ENCODE peak calls at places on chromosomes 6 and 20, in eight cellular contexts. H is H9, J is fibroblast of the aortic adventitia, O is coronary artery, L is D721Med, W is HCT116, P is NCI-H1105, K is T-helper 9 cell. N is an unnamed sample.

GRCh38 chr20:51958636-51959542 is 156.6 kb upstream of the SALL4 start:
- DNase-seq in J (peak), K (no peak), P (no peak), W (no peak), L (no peak), O (no peak), H (no peak), N (no peak)

GRCh38 chr20:2822073-2822472 is 5.9 kb downstream of the TMEM239 start:
- DNase-seq in W (no peak), L (no peak), J (peak), O (peak), K (peak), P (no peak), H (no peak), N (no peak)

GRCh38 chr6:56329296-56330050 is 82.1 kb upstream of the COL21A1 start:
- DNase-seq in P (no peak), J (peak), O (no peak), W (no peak), H (no peak), K (no peak), L (no peak), N (no peak)

GRCh38 chr6:161694995-161695394 is 421.1 kb upstream of the AGPAT4 start:
- DNase-seq in P (no peak), J (peak), H (peak), O (no peak), W (peak), K (no peak), L (no peak), N (no peak)

GRCh38 chr6:138455746-138456392 is 43.4 kb downstream of the NHSL1 start:
- DNase-seq in W (peak), L (no peak), J (peak), O (no peak), P (peak), H (no peak), K (no peak), N (no peak)

GRCh38 chr20:62726276-62726675 is 17.6 kb downstream of the NTSR1 start:
- DNase-seq in K (no peak), W (no peak), L (no peak), H (no peak), J (no peak), P (no peak), O (no peak), N (no peak)

GRCh38 chr20:57399587-57400261 is 8.5 kb downstream of the RBM38 start:
- DNase-seq in O (no peak), J (no peak), K (no peak), W (no peak), P (no peak), H (no peak), L (no peak), N (no peak)

GRCh38 chr20:47392721-47393073 is 36.2 kb upstream of the ZMYND8 start:
- DNase-seq in O (no peak), P (no peak), L (no peak), H (no peak), K (no peak), J (peak), W (no peak), N (no peak)

GRCh38 chr6:116016846-116017545 is 43.7 kb downstream of the FRK start:
- DNase-seq in J (peak), W (no peak), K (no peak), H (no peak), P (peak), O (no peak), L (no peak), N (no peak)

GRCh38 chr20:25033250-25033940 is 24.5 kb downstream of the ACSS1 start:
- DNase-seq in W (no peak), J (peak), O (no peak), P (peak), K (no peak), L (no peak), H (no peak), N (peak)

GRCh38 chr6:15927531-15928230 is 201.2 kb upstream of the MYLIP start:
- DNase-seq in P (peak), W (no peak), J (no peak), L (no peak), K (no peak), H (no peak), O (no peak), N (no peak)

GRCh38 chr6:70494833-70495232 is 71.9 kb upstream of the SDHAF4 start:
- DNase-seq in J (no peak), P (no peak), O (no peak), K (no peak), L (no peak), W (no peak), H (no peak), N (no peak)

GRCh38 chr20:19828233-19828632 is 70.2 kb downstream of the RIN2 start:
- DNase-seq in H (no peak), P (no peak), W (peak), K (no peak), O (no peak), J (no peak), L (no peak), N (no peak)

GRCh38 chr6:46048646-46049297 is 33.1 kb upstream of the CLIC5 start:
- DNase-seq in P (no peak), L (no peak), K (no peak), O (no peak), H (no peak), J (no peak), W (no peak), N (no peak)

GRCh38 chr6:3195695-3196497 is 31.6 kb downstream of the TUBB2B start:
- DNase-seq in L (no peak), W (peak), P (no peak), H (peak), K (no peak), O (no peak), J (peak), N (peak)

GRCh38 chr20:43459022-43459942 is 1.6 kb downstream of the SRSF6 start:
- DNase-seq in K (no peak), W (no peak), L (no peak), H (no peak), J (peak), O (peak), P (no peak), N (no peak)

GRCh38 chr6:136991614-136992013 is 53.2 kb downstream of the IL20RA start:
- DNase-seq in W (no peak), O (no peak), H (no peak), J (no peak), K (no peak), P (no peak), L (no peak), N (no peak)

GRCh38 chr6:135851442-135852271 is at the start of gene PDE7B:
- DNase-seq in H (peak), K (peak), O (peak), P (no peak), J (peak), W (no peak), L (no peak), N (no peak)

GRCh38 chr6:13853871-13854270 is 39.5 kb upstream of the MCUR1 start:
- DNase-seq in K (no peak), P (no peak), L (no peak), H (no peak), J (no peak), O (no peak), W (no peak), N (no peak)

GRCh38 chr6:30955367-30956042 is 14.7 kb downstream of the MUCL3 start:
- DNase-seq in J (no peak), W (no peak), O (no peak), P (peak), L (no peak), K (peak), H (peak), N (no peak)

GRCh38 chr6:32128751-32129296 is 778 bp upstream of the ATF6B start:
- DNase-seq in H (no peak), K (no peak), W (no peak), L (no peak), P (no peak), O (no peak), J (no peak), N (no peak)

GRCh38 chr6:120363429-120363828 is 970.9 kb downstream of the TBC1D32 start:
- DNase-seq in J (no peak), H (peak), K (no peak), W (no peak), L (no peak), O (no peak), P (no peak), N (no peak)

GRCh38 chr6:149934249-149935156 is 7.3 kb upstream of the ULBP2 start:
- DNase-seq in J (peak), O (peak), H (no peak), W (peak), P (peak), K (peak), L (no peak), N (peak)

GRCh38 chr6:107511410-107512070 is 21.6 kb downstream of the SOBP start:
- DNase-seq in W (no peak), J (peak), O (peak), L (no peak), K (no peak), P (no peak), H (no peak), N (no peak)

GRCh38 chr6:112694986-112695385 is 347.9 kb downstream of the RFPL4B start:
- DNase-seq in P (peak), K (no peak), H (no peak), J (peak), L (no peak), W (no peak), O (no peak), N (no peak)

GRCh38 chr6:163516908-163517307 is 102.4 kb downstream of the QKI start:
- DNase-seq in J (no peak), O (no peak), P (no peak), K (no peak), H (no peak), L (no peak), W (no peak), N (no peak)

GRCh38 chr6:13302751-13303667 is 25.3 kb downstream of the TBC1D7 start:
- DNase-seq in O (no peak), K (no peak), J (peak), H (no peak), W (peak), P (no peak), L (no peak), N (no peak)

GRCh38 chr6:169499728-169500265 is 202.0 kb downstream of the WDR27 start:
- DNase-seq in J (peak), K (no peak), W (no peak), H (no peak), O (no peak), P (no peak), L (no peak), N (no peak)

GRCh38 chr20:11030351-11030750 is 356.6 kb upstream of the JAG1 start:
- DNase-seq in P (no peak), K (no peak), O (no peak), W (no peak), L (no peak), J (no peak), H (no peak), N (no peak)

GRCh38 chr20:51365670-51366069 is 176.8 kb downstream of the NFATC2 start:
- DNase-seq in K (no peak), P (no peak), J (peak), L (no peak), W (no peak), O (no peak), H (no peak), N (no peak)

GRCh38 chr6:47478233-47479155 is 905 bp downstream of the CD2AP start:
- DNase-seq in L (no peak), P (no peak), O (no peak), J (peak), K (no peak), H (no peak), W (no peak), N (peak)

GRCh38 chr20:45897289-45897688 is 6.2 kb downstream of the CTSA start:
- DNase-seq in O (no peak), K (no peak), H (no peak), W (no peak), J (no peak), L (no peak), P (no peak), N (no peak)

GRCh38 chr6:158648682-158649131 is 1.1 kb upstream of the SYTL3 start:
- DNase-seq in K (no peak), W (no peak), J (peak), L (no peak), H (no peak), O (no peak), P (no peak), N (no peak)

GRCh38 chr6:2938632-2939083 is 32.7 kb downstream of the SERPINB6 start:
- DNase-seq in O (no peak), L (peak), K (no peak), H (no peak), J (no peak), P (no peak), W (peak), N (no peak)

GRCh38 chr20:50958733-50959542 is at the start of gene MOCS3:
- DNase-seq in W (peak), H (peak), L (peak), P (peak), O (peak), K (peak), J (peak), N (peak)

GRCh38 chr6:116409756-116410155 is 39.0 kb downstream of the DSE start:
- DNase-seq in H (no peak), O (no peak), L (no peak), J (no peak), K (no peak), W (no peak), P (no peak), N (no peak)

GRCh38 chr6:151101116-151101810 is 138.5 kb upstream of the AKAP12 start:
- DNase-seq in W (no peak), H (no peak), L (no peak), O (no peak), J (peak), K (no peak), P (no peak), N (no peak)

GRCh38 chr6:1143655-1144054 is 168.2 kb upstream of the FOXQ1 start:
- DNase-seq in K (no peak), O (no peak), P (no peak), J (no peak), L (no peak), H (no peak), W (no peak), N (no peak)

GRCh38 chr6:132087391-132087790 is 136.2 kb upstream of the CCN2 start:
- DNase-seq in P (no peak), K (no peak), J (peak), H (no peak), O (no peak), L (no peak), W (no peak), N (no peak)

GRCh38 chr6:45789238-45789637 is 226.4 kb downstream of the CLIC5 start:
- DNase-seq in L (no peak), H (no peak), W (no peak), P (no peak), K (no peak), O (no peak), J (no peak), N (no peak)

N was measured in NCI-H524 treated with DMSO at 0.1 percent for 48 hours.